ENCODE peak calls at places on chromosome 9, in seven cellular contexts. W, R, C, Q, O, N and B are unnamed samples.

GRCh38 chr9:20815923-20816703 is 132.1 kb downstream of the FOCAD start:
- DNase-seq in R (no peak), W (no peak), O (no peak), Q (no peak), N (no peak), C (no peak), B (no peak)

GRCh38 chr9:22029231-22029630 is 20.1 kb upstream of the CDKN2B start:
- DNase-seq in Q (no peak), W (no peak), N (no peak), R (no peak), O (no peak), C (no peak), B (no peak)

GRCh38 chr9:123248630-123249029 is 19.8 kb downstream of the STRBP start:
- DNase-seq in R (no peak), W (no peak), O (no peak), Q (no peak), C (no peak), N (no peak), B (no peak)

GRCh38 chr9:10079284-10079964 is 533.4 kb downstream of the PTPRD start:
- DNase-seq in C (no peak), O (no peak), N (no peak), W (no peak), R (no peak), Q (no peak), B (no peak)

GRCh38 chr9:133557581-133557980 is 23.1 kb downstream of the ADAMTSL2 start:
- DNase-seq in R (no peak), N (no peak), O (no peak), C (no peak), W (no peak), Q (no peak), B (no peak)

GRCh38 chr9:4662108-4662988 is at the start of gene PLPP6:
- DNase-seq in N (peak; percentile 86), O (peak; percentile 52), W (peak; percentile 91), C (peak; percentile 95), Q (peak; percentile 90), R (peak; percentile 92), B (peak; percentile 75)

GRCh38 chr9:5688109-5688508 is 59.2 kb downstream of the RIC1 start:
- DNase-seq in R (no peak), Q (no peak), W (peak; percentile 6), C (no peak), N (no peak), O (no peak), B (peak; percentile 15)

GRCh38 chr9:77926314-77926959 is 105.2 kb downstream of the GNAQ start:
- DNase-seq in C (no peak), O (no peak), W (peak; percentile 31), N (no peak), R (no peak), Q (no peak), B (no peak)

GRCh38 chr9:17134396-17134842 is 421 bp upstream of the CNTLN start:
- DNase-seq in N (no peak), R (no peak), C (no peak), Q (no peak), O (no peak), W (no peak), B (no peak)

GRCh38 chr9:114221706-114222465 is 66.5 kb downstream of the COL27A1 start:
- DNase-seq in R (no peak), Q (no peak), N (no peak), W (no peak), C (no peak), O (no peak), B (no peak)

GRCh38 chr9:6564370-6564769 is 81.2 kb downstream of the GLDC start:
- DNase-seq in O (no peak), W (no peak), Q (no peak), N (no peak), C (no peak), R (no peak), B (no peak)

GRCh38 chr9:93682155-93682968 is 106.0 kb downstream of the PHF2 start:
- DNase-seq in W (peak; percentile 62), O (no peak), C (peak; percentile 94), N (peak; percentile 28), R (peak; percentile 85), Q (peak; percentile 60), B (peak; percentile 79)

GRCh38 chr9:122031806-122032205 is 61.3 kb downstream of the TTLL11 start:
- DNase-seq in R (no peak), W (no peak), N (no peak), Q (no peak), C (no peak), O (no peak), B (no peak)

GRCh38 chr9:31445357-31445756 is 939.1 kb upstream of the ACO1 start:
- DNase-seq in O (no peak), C (no peak), R (no peak), N (no peak), W (no peak), Q (no peak), B (no peak)

GRCh38 chr9:91421022-91421765 is 2.4 kb downstream of the NFIL3 start:
- DNase-seq in W (no peak), N (peak; percentile 36), C (peak; percentile 60), O (no peak), Q (no peak), R (peak; percentile 87), B (no peak)

GRCh38 chr9:97385626-97386264 is 26.2 kb upstream of the TDRD7 start:
- DNase-seq in C (no peak), N (no peak), W (no peak), Q (no peak), O (no peak), R (no peak), B (no peak)

GRCh38 chr9:113807173-113808061 is 68.7 kb upstream of the ZNF618 start:
- DNase-seq in W (peak; percentile 62), C (peak; percentile 67), O (no peak), N (peak; percentile 19), Q (no peak), R (peak; percentile 75), B (peak; percentile 81)

GRCh38 chr9:91427873-91428272 is 4.2 kb upstream of the NFIL3 start:
- DNase-seq in R (no peak), C (no peak), N (peak; percentile 36), Q (no peak), O (no peak), W (peak; percentile 42), B (no peak)

DNA sequence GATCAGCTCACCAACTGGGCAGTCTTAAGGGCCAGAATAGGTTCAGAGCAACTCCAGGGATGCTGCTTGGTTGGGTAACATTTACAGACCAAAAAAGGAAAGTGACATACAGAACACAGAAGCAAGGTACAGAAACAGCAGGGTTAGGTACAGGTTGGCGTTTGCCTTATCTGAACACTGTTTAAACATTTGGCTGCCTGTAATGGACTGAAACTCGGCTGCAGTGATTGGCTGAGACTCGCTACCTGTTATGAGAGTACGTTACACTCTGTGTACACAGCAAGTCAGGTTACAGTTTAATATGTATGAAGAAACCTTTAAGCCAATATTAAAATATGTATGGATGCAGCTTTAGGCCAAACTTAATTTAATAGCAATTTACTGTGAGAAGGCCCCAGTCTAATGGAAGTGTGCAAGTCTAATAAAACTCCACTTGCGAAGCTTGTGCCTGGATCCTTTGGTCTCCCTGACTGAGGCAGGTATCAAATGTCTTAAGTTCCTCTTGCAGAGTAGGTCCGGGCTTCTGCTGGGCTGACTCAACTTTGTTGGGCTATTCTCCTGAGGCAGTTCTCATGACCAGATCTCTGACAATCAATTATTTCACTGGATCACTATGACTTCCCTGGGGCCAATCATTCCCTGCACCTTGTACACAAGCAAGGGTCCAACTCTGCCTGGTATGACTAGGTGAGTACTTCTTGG is 204.9 kb downstream of the ZNF462 start:
- DNase-seq in O (no peak), N (no peak), R (no peak), W (no peak), C (no peak), Q (no peak), B (no peak)
- TF ChIP-seq MAX in O (no peak), N (no peak), R (no peak), W (no peak), C (no peak), Q (no peak), B (no peak)

GRCh38 chr9:109449036-109449798 is 48.9 kb downstream of the PTPN3 start:
- DNase-seq in C (no peak), W (no peak), Q (no peak), R (no peak), O (no peak), N (no peak), B (no peak)

GRCh38 chr9:109444771-109445320 is 53.3 kb downstream of the PTPN3 start:
- DNase-seq in O (no peak), R (no peak), N (no peak), Q (no peak), W (no peak), C (no peak), B (no peak)

GRCh38 chr9:109448223-109448622 is 49.9 kb downstream of the PTPN3 start:
- DNase-seq in N (no peak), C (no peak), R (no peak), W (no peak), O (no peak), Q (no peak), B (no peak)

GRCh38 chr9:109450346-109450745 is 47.8 kb downstream of the PTPN3 start:
- DNase-seq in O (no peak), R (no peak), N (no peak), Q (no peak), W (no peak), C (no peak), B (no peak)

DNA sequence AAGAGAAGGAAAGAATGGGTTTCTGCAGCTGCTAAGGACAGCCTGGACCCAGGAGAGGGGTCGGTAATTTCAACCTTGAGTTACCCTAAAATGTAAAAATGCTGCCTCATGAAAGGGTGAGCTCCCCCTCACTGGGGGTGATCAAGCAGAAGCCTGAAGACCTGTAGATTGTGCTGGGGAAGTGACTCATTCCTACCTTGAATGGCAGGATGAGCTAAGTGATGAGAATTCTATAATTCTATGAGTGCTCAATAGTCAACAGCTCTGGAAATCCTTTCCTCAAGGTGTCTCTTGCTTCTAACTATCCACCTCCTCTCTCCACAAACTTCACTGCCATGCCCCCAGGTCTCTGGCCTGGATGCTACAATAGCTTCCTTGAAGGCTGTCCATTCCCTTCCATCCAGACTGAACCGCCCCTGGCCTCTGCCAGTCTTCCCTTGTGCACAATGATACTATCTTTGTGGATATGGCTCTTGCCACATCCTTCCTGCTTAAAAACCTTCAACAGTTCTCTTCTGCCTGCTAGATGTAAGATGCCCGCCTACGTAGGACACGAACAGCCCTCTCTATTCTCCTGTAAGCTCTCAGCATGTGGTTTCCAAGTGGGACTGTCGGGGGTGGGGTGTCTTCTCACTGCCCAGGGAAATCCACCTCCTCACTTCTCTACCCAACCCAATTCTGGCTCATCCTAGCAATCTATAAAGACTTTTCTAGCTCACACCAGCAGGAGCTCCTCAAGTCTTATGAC is 50.6 kb downstream of the PTPN3 start:
- DNase-seq in C (no peak), N (no peak), R (no peak), O (no peak), W (no peak), Q (no peak), B (no peak)
- TF ChIP-seq MAX in C (no peak), N (no peak), R (no peak), O (no peak), W (no peak), Q (no peak), B (no peak)

GRCh38 chr9:71844808-71845207 is 66.2 kb downstream of the ABHD17B start:
- DNase-seq in C (no peak), W (no peak), N (no peak), Q (no peak), R (no peak), O (no peak), B (no peak)
- TF ChIP-seq MAX in C (no peak), W (no peak), N (no peak), Q (no peak), R (no peak), O (no peak), B (no peak)

DNA sequence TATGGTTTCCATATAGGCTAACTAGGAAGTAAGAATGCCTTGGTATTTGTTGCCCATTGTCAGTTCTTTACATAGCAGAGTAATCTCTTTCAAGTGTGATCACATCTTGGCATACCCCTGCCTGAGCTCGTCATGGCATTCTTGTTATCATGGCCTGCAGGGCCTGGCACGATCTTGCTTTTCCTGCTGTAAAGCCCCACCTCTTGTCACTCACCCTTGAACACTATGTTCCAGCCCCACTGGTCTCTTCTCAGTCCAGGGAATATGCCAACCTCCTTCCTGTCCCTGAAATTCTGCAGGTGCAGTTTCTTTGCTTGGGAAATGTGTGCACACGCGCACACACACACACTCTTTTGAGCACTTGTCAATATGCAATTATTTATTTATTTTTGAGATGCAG is 250.2 kb upstream of the DMRT1 start:
- DNase-seq in C (no peak), W (peak; percentile 42), O (no peak), Q (no peak), R (no peak), N (no peak), B (no peak)
- TF ChIP-seq MAX in C (no peak), W (no peak), O (no peak), Q (no peak), R (no peak), N (no peak), B (no peak)